ENCODE peak calls at places on chromosomes 12 and 14, in five cellular contexts. One of them, this sample, is unnamed.

GRCh38 chr12:4270016-4270669 is 3.4 kb upstream of the CCND2 start:
- DNase-seq in A549: no peak
- DNase-seq in kidney epithelial cell: no peak
- DNase-seq in AG04450: no peak
- DNase-seq in thoracic aorta: no peak
- DNase-seq in this sample: no peak

GRCh38 chr14:97346675-97347074 is 549.5 kb downstream of the VRK1 start:
- DNase-seq in A549: no peak
- DNase-seq in kidney epithelial cell: no peak
- DNase-seq in AG04450: no peak
- DNase-seq in thoracic aorta: no peak
- DNase-seq in this sample: no peak

GRCh38 chr12:24948452-24948815 is 467 bp downstream of the BCAT1 start:
- DNase-seq in A549: peak
- DNase-seq in kidney epithelial cell: no peak
- DNase-seq in AG04450: no peak
- DNase-seq in thoracic aorta: no peak
- DNase-seq in this sample: no peak

GRCh38 chr14:68451676-68452387 is 341.0 kb downstream of the ZFP36L1 start:
- DNase-seq in A549: peak
- DNase-seq in kidney epithelial cell: no peak
- DNase-seq in AG04450: no peak
- DNase-seq in thoracic aorta: no peak
- DNase-seq in this sample: no peak

GRCh38 chr12:115223322-115223721 is 539.3 kb upstream of the TBX3 start:
- DNase-seq in A549: peak
- DNase-seq in kidney epithelial cell: no peak
- DNase-seq in AG04450: peak
- DNase-seq in thoracic aorta: no peak
- DNase-seq in this sample: peak

GRCh38 chr12:79344855-79345840 is 345.6 kb downstream of the PAWR start:
- DNase-seq in A549: peak
- DNase-seq in kidney epithelial cell: peak
- DNase-seq in AG04450: no peak
- DNase-seq in thoracic aorta: no peak
- DNase-seq in this sample: peak

GRCh38 chr14:63563370-63564026 is 20.3 kb upstream of the PPP2R5E start:
- DNase-seq in A549: peak
- DNase-seq in kidney epithelial cell: no peak
- DNase-seq in AG04450: no peak
- DNase-seq in thoracic aorta: no peak
- DNase-seq in this sample: no peak

GRCh38 chr12:20463920-20464524 is 95.7 kb downstream of the PDE3A start:
- DNase-seq in A549: peak
- DNase-seq in kidney epithelial cell: no peak
- DNase-seq in AG04450: no peak
- DNase-seq in thoracic aorta: no peak
- DNase-seq in this sample: no peak

GRCh38 chr12:80848858-80849257 is 88.9 kb downstream of the LIN7A start:
- DNase-seq in A549: no peak
- DNase-seq in kidney epithelial cell: no peak
- DNase-seq in AG04450: no peak
- DNase-seq in thoracic aorta: no peak
- DNase-seq in this sample: no peak

GRCh38 chr14:21098134-21098891 is at the start of gene ZNF219:
- DNase-seq in A549: peak
- DNase-seq in kidney epithelial cell: no peak
- DNase-seq in AG04450: no peak
- DNase-seq in thoracic aorta: no peak
- DNase-seq in this sample: no peak

GRCh38 chr14:58216544-58216943 is 16.6 kb downstream of the ACTR10 start:
- DNase-seq in A549: no peak
- DNase-seq in kidney epithelial cell: no peak
- DNase-seq in AG04450: no peak
- DNase-seq in thoracic aorta: no peak
- DNase-seq in this sample: no peak

GRCh38 chr14:104882325-104882973 is 17.4 kb downstream of the CEP170B start:
- DNase-seq in A549: peak
- DNase-seq in kidney epithelial cell: no peak
- DNase-seq in AG04450: no peak
- DNase-seq in thoracic aorta: no peak
- DNase-seq in this sample: no peak

GRCh38 chr14:59463773-59464650 is 1.2 kb downstream of the GPR135 start:
- DNase-seq in A549: no peak
- DNase-seq in kidney epithelial cell: no peak
- DNase-seq in AG04450: no peak
- DNase-seq in thoracic aorta: no peak
- DNase-seq in this sample: no peak

GRCh38 chr14:100190126-100190525 is 30.7 kb upstream of the DEGS2 start:
- DNase-seq in A549: no peak
- DNase-seq in kidney epithelial cell: no peak
- DNase-seq in AG04450: no peak
- DNase-seq in thoracic aorta: no peak
- DNase-seq in this sample: no peak

GRCh38 chr14:101135796-101136742 is 232.5 kb upstream of the RTL1 start:
- DNase-seq in A549: no peak
- DNase-seq in kidney epithelial cell: no peak
- DNase-seq in AG04450: no peak
- DNase-seq in thoracic aorta: no peak
- DNase-seq in this sample: no peak

GRCh38 chr12:50050410-50051280 is 6.8 kb upstream of the ASIC1 start:
- DNase-seq in A549: no peak
- DNase-seq in kidney epithelial cell: no peak
- DNase-seq in AG04450: no peak
- DNase-seq in thoracic aorta: no peak
- DNase-seq in this sample: no peak

GRCh38 chr14:77067632-77068514 is 30.2 kb upstream of the CIPC start:
- DNase-seq in A549: peak
- DNase-seq in kidney epithelial cell: no peak
- DNase-seq in AG04450: peak
- DNase-seq in thoracic aorta: no peak
- DNase-seq in this sample: no peak

GRCh38 chr14:99260652-99261551 is 11.1 kb downstream of the BCL11B start:
- DNase-seq in A549: no peak
- DNase-seq in kidney epithelial cell: no peak
- DNase-seq in AG04450: no peak
- DNase-seq in thoracic aorta: no peak
- DNase-seq in this sample: no peak

GRCh38 chr12:43807361-43807760 is 1.2 kb upstream of the TWF1 start:
- DNase-seq in A549: no peak
- DNase-seq in kidney epithelial cell: no peak
- DNase-seq in AG04450: no peak
- DNase-seq in thoracic aorta: no peak
- DNase-seq in this sample: no peak

GRCh38 chr12:7716391-7716790 is 5.2 kb downstream of the DPPA3 start:
- DNase-seq in A549: peak
- DNase-seq in kidney epithelial cell: no peak
- DNase-seq in AG04450: no peak
- DNase-seq in thoracic aorta: no peak
- DNase-seq in this sample: no peak

GRCh38 chr12:109309441-109310246 is 560 bp upstream of the FOXN4 start:
- DNase-seq in A549: no peak
- DNase-seq in kidney epithelial cell: no peak
- DNase-seq in AG04450: no peak
- DNase-seq in thoracic aorta: no peak
- DNase-seq in this sample: no peak

GRCh38 chr14:75297417-75298040 is 18.9 kb downstream of the FOS start:
- DNase-seq in A549: no peak
- DNase-seq in kidney epithelial cell: no peak
- DNase-seq in AG04450: no peak
- DNase-seq in thoracic aorta: no peak
- DNase-seq in this sample: no peak

GRCh38 chr14:75293920-75294648 is 15.5 kb downstream of the FOS start:
- DNase-seq in A549: peak
- DNase-seq in kidney epithelial cell: peak
- DNase-seq in AG04450: no peak
- DNase-seq in thoracic aorta: peak
- DNase-seq in this sample: peak

GRCh38 chr14:75295061-75295461 is 16.4 kb downstream of the FOS start:
- DNase-seq in A549: peak
- DNase-seq in kidney epithelial cell: no peak
- DNase-seq in AG04450: no peak
- DNase-seq in thoracic aorta: no peak
- DNase-seq in this sample: no peak

GRCh38 chr14:75294649-75295033 is 16.0 kb downstream of the FOS start:
- DNase-seq in A549: peak
- DNase-seq in kidney epithelial cell: no peak
- DNase-seq in AG04450: no peak
- DNase-seq in thoracic aorta: no peak
- DNase-seq in this sample: no peak

DNA sequence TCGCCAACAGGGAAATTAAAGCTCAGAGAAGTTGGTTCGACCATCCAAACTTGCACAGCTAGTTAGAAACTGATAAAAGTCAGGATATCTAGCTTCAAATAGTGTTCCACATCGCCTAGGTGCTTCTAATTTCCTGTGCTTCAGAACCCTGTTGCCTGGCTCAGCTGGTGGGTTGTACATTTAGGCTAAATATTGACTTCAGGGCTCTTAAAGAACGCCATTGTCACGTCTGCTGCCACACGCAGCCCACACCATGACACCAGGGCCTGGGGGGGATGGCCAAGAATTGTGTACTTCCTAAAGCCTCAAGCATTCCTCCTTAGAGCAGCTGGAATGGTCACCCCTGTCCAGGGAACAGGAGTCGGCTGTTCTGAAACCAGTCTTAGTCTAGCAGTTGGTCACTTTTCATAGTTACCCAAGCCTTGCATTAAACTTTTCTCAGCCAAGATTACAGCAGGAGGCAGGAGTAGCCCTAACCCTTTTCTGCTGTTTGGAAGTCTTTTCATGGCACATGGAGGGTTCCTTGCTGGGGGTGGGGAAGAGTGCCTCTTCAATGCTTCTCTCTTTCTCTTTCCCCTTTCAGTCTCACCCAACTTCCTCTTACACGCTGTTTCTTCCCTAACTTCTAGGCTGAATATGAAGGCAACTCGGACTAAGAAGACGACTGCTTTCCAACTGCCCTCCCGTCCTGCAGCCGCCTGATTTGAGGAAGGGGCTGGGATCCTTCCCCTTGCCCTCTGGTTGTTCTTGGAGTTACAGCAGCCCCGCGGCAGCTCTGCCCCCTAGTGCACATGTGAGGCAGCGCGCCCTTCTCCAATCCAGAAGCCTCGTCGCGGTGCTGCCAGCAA is 17.1 kb downstream of the FOS start:
- DNase-seq in A549: peak
- DNase-seq in kidney epithelial cell: no peak
- DNase-seq in AG04450: no peak
- DNase-seq in thoracic aorta: no peak
- DNase-seq in this sample: no peak
- H3K4me3 ChIP-seq in A549: peak
- H3K4me3 ChIP-seq in kidney epithelial cell: peak
- H3K4me3 ChIP-seq in AG04450: peak
- H3K4me3 ChIP-seq in thoracic aorta: peak
- H3K4me3 ChIP-seq in this sample: peak

GRCh38 chr12:34257093-34257492 is 234.8 kb downstream of the ALG10 start:
- DNase-seq in A549: no peak
- DNase-seq in kidney epithelial cell: no peak
- DNase-seq in AG04450: no peak
- DNase-seq in thoracic aorta: no peak
- DNase-seq in this sample: no peak
- TF ChIP-seq CTCF in A549: no peak
- TF ChIP-seq CTCF in kidney epithelial cell: no peak
- TF ChIP-seq CTCF in AG04450: no peak
- TF ChIP-seq CTCF in thoracic aorta: no peak
- TF ChIP-seq CTCF in this sample: no peak

DNA sequence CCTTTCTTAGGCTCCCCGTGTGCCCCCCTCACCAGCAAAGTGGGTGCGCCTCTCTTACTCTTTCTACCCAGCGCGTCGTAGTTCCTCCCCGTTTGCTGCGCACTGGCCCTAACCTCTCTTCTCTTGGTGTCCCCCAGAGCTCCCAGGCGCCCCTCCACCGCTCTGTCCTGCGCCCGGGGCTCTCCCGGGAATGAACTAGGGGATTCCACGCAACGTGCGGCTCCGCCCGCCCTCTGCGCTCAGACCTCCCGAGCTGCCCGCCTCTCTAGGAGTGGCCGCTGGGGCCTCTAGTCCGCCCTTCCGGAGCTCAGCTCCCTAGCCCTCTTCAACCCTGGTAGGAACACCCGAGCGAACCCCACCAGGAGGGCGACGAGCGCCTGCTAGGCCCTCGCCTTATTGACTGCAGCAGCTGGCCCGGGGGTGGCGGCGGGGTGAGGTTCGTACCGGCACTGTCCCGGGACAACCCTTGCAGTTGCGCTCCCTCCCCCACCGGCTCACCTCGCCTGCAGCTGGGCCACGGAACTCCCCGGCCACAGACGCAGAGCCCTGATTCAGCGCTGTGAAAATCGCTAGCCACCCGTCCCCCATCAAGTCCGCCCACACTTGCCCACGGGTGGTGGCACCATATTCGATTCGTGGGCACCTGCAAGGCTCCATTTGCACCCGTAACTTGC is 1.3 kb downstream of the TMEM233 start:
- DNase-seq in A549: no peak
- DNase-seq in kidney epithelial cell: no peak
- DNase-seq in AG04450: no peak
- DNase-seq in thoracic aorta: no peak
- DNase-seq in this sample: no peak
- H3K4me3 ChIP-seq in A549: peak
- H3K4me3 ChIP-seq in kidney epithelial cell: peak
- H3K4me3 ChIP-seq in AG04450: no peak
- H3K4me3 ChIP-seq in thoracic aorta: peak
- H3K4me3 ChIP-seq in this sample: peak

GRCh38 chr12:95002754-95003153 is 743 bp downstream of the NDUFA12 start:
- DNase-seq in A549: no peak
- DNase-seq in kidney epithelial cell: no peak
- DNase-seq in AG04450: no peak
- DNase-seq in thoracic aorta: no peak
- DNase-seq in this sample: no peak
- TF ChIP-seq CTCF in A549: no peak
- TF ChIP-seq CTCF in kidney epithelial cell: no peak
- TF ChIP-seq CTCF in AG04450: no peak
- TF ChIP-seq CTCF in thoracic aorta: no peak
- TF ChIP-seq CTCF in this sample: no peak

GRCh38 chr14:35898217-35898775 is 72.2 kb downstream of the BRMS1L start:
- DNase-seq in A549: no peak
- DNase-seq in kidney epithelial cell: no peak
- DNase-seq in AG04450: no peak
- DNase-seq in thoracic aorta: no peak
- DNase-seq in this sample: no peak
- H3K4me3 ChIP-seq in A549: no peak
- H3K4me3 ChIP-seq in kidney epithelial cell: no peak
- H3K4me3 ChIP-seq in AG04450: no peak
- H3K4me3 ChIP-seq in thoracic aorta: no peak
- H3K4me3 ChIP-seq in this sample: no peak

This sample was measured in astrocyte of the cerebellum.